ENCODE peak calls at places on chromosomes 4 and X, in six cellular contexts. D, Q, X, E, U and R are unnamed samples.

GRCh38 chrX:44989995-44990770 is 117.2 kb downstream of the KDM6A start:
- DNase-seq in Q (no peak), D (no peak), E (no peak), U (no peak), X (no peak), R (no peak)

GRCh38 chrX:140664939-140665338 is 44.6 kb upstream of the LINC00632 start:
- DNase-seq in U (no peak), D (no peak), E (no peak), Q (no peak), X (peak), R (no peak)

GRCh38 chr4:96103086-96103485 is 263.2 kb downstream of the PDHA2 start:
- DNase-seq in X (no peak), Q (no peak), U (no peak), D (no peak), E (no peak), R (no peak)

GRCh38 chr4:36051634-36052033 is 192.7 kb downstream of the ARAP2 start:
- DNase-seq in Q (no peak), X (no peak), E (no peak), D (no peak), U (no peak), R (no peak)

GRCh38 chr4:113436360-113436759 is 325.2 kb downstream of the CAMK2D start:
- DNase-seq in E (no peak), D (no peak), X (peak), U (no peak), Q (no peak), R (no peak)

GRCh38 chr4:125704726-125705125 is 390.0 kb downstream of the FAT4 start:
- DNase-seq in D (no peak), E (no peak), Q (no peak), U (no peak), X (peak), R (no peak)

GRCh38 chr4:53804719-53805118 is 213.4 kb upstream of the LNX1 start:
- DNase-seq in U (no peak), Q (peak), X (peak), D (no peak), E (peak), R (peak)

GRCh38 chrX:142505839-142506238 is 300.7 kb upstream of the MAGEC2 start:
- DNase-seq in E (no peak), X (no peak), Q (no peak), U (no peak), D (no peak), R (no peak)

GRCh38 chrX:10198254-10198653 is 41.5 kb downstream of the CLCN4 start:
- DNase-seq in U (no peak), E (no peak), X (no peak), Q (no peak), D (no peak), R (no peak)

GRCh38 chr4:6205584-6205965 is 5.2 kb upstream of the JAKMIP1 start:
- DNase-seq in E (no peak), D (no peak), Q (no peak), X (no peak), U (no peak), R (no peak)

GRCh38 chrX:26915064-26915463 is 548.1 kb downstream of the PPP4R3C start:
- DNase-seq in U (no peak), X (no peak), Q (no peak), D (no peak), E (no peak), R (no peak)

GRCh38 chr4:8912089-8912455 is 40.4 kb upstream of the HMX1 start:
- DNase-seq in Q (no peak), U (no peak), X (no peak), D (no peak), E (no peak), R (no peak)

GRCh38 chr4:1471443-1472147 is 65.4 kb upstream of the NKX1-1 start:
- DNase-seq in Q (no peak), D (no peak), U (no peak), X (no peak), E (no peak), R (no peak)

GRCh38 chr4:149765630-149766029 is 50.0 kb downstream of the IQCM start:
- DNase-seq in U (no peak), Q (no peak), E (no peak), D (no peak), X (peak), R (no peak)

GRCh38 chrX:123361371-123361770 is 177.3 kb downstream of the GRIA3 start:
- DNase-seq in E (no peak), D (no peak), X (no peak), Q (no peak), U (no peak), R (no peak)

GRCh38 chr4:174523003-174523693 is 860 bp upstream of the HPGD start:
- DNase-seq in Q (no peak), E (no peak), D (no peak), X (no peak), U (no peak), R (no peak)

GRCh38 chr4:142815834-142816233 is 30.3 kb downstream of the INPP4B start:
- DNase-seq in D (no peak), Q (peak), X (peak), E (no peak), U (peak), R (no peak)

GRCh38 chr4:112140536-112140935 is 4.7 kb upstream of the FAM241A start:
- DNase-seq in D (no peak), E (no peak), U (no peak), Q (no peak), X (no peak), R (no peak)

GRCh38 chr4:88225216-88226107 is 58.9 kb downstream of the PPM1K start:
- DNase-seq in E (no peak), U (no peak), X (peak), Q (no peak), D (no peak), R (no peak)

GRCh38 chrX:70979136-70979762 is 48.4 kb upstream of the SLC7A3 start:
- DNase-seq in E (peak), Q (no peak), X (peak), D (no peak), U (no peak), R (no peak)

GRCh38 chr4:116516711-116517110 is 568.7 kb downstream of the TRAM1L1 start:
- DNase-seq in E (no peak), D (no peak), X (no peak), Q (no peak), U (no peak), R (no peak)

GRCh38 chr4:38290360-38290759 is 330.2 kb downstream of the PTTG2 start:
- DNase-seq in U (no peak), Q (no peak), X (peak), D (no peak), E (no peak), R (no peak)

GRCh38 chrX:10666102-10666501 is 45.7 kb upstream of the MID1 start:
- DNase-seq in Q (no peak), D (no peak), U (no peak), E (no peak), X (no peak), R (no peak)

GRCh38 chr4:68342139-68342538 is 7.8 kb downstream of the YTHDC1 start:
- DNase-seq in X (peak), D (no peak), Q (no peak), E (no peak), U (no peak), R (no peak)

GRCh38 chr4:128718793-128719192 is 90.7 kb upstream of the JADE1 start:
- DNase-seq in D (no peak), X (peak), E (no peak), Q (no peak), U (no peak), R (no peak)

GRCh38 chrX:1581132-1581531 is 10.3 kb upstream of the AKAP17A start:
- DNase-seq in E (peak), Q (peak), D (no peak), U (peak), X (peak), R (peak)

GRCh38 chr4:183335369-183335940 is 13.2 kb upstream of the CLDN24 start:
- DNase-seq in U (no peak), E (no peak), Q (no peak), X (peak), D (no peak), R (no peak)

GRCh38 chr4:69718376-69719293 is 41.8 kb downstream of the SULT1B1 start:
- DNase-seq in E (no peak), U (no peak), Q (no peak), D (no peak), X (peak), R (no peak)

GRCh38 chrX:38891641-38892413 is 90.6 kb downstream of the MID1IP1 start:
- DNase-seq in E (no peak), Q (peak), U (no peak), X (peak), D (no peak), R (no peak)

GRCh38 chrX:3165808-3166207 is 124.5 kb downstream of the ARSF start:
- DNase-seq in D (no peak), U (no peak), X (no peak), E (no peak), Q (no peak), R (no peak)

GRCh38 chrX:155048997-155049619 is 21.8 kb downstream of the CMC4 start:
- DNase-seq in E (peak), X (peak), Q (peak), D (no peak), U (peak), R (peak)

GRCh38 chr4:15649914-15650545 is 5.1 kb downstream of the FBXL5 start:
- DNase-seq in E (peak), U (peak), X (peak), D (no peak), Q (peak), R (peak)

GRCh38 chrX:78945186-78945912 is at the start of gene P2RY10:
- DNase-seq in D (no peak), Q (peak), E (no peak), U (no peak), X (no peak), R (peak)

GRCh38 chrX:83469551-83469950 is 38.5 kb upstream of the POU3F4 start:
- DNase-seq in U (no peak), X (peak), D (no peak), E (peak), Q (peak), R (peak)